ENCODE peak calls at places on chromosomes 13 and 19, in ten cellular contexts. I is stomach; W is GM23248; Q is neural progenitor cell; M is brain microvascular endothelial cell; K is tibial nerve; S is CD4-positive, CD25-positive, alpha-beta regulatory T cell; O is left ventricle myocardium inferior; T is CD8-positive, alpha-beta T cell; P is ascending aorta. N is an unnamed sample. For H3K36me3, the result is how much of the 10 kb centered on the place peaks cover.

GRCh38 chr13:99990045-99990977 is 8.7 kb downstream of the ZIC2 start:
- DNase-seq in T (no peak), K (no peak), P (no peak), Q (peak), M (no peak), I (no peak), W (no peak), O (no peak), S (peak), N (peak)

GRCh38 chr13:50379584-50379983 is 364.3 kb downstream of the KCNRG start:
- DNase-seq in I (no peak), Q (no peak), W (peak), O (no peak), P (no peak), T (no peak), M (no peak), S (no peak), K (no peak), N (no peak)

GRCh38 chr19:16836115-16836905 is 7.1 kb downstream of the SIN3B start:
- DNase-seq in S (no peak), Q (peak), I (no peak), W (peak), M (peak), T (no peak), K (peak), O (no peak), P (no peak), N (no peak)

GRCh38 chr13:80133631-80134083 is 207.3 kb downstream of the SPRY2 start:
- DNase-seq in K (no peak), S (no peak), W (peak), M (no peak), P (no peak), O (no peak), I (no peak), Q (no peak), T (no peak), N (no peak)

GRCh38 chr19:44764975-44765948 is 12.4 kb upstream of the CBLC start:
- DNase-seq in O (no peak), T (no peak), M (no peak), Q (no peak), P (no peak), K (no peak), W (peak), I (no peak), S (no peak), N (no peak)

GRCh38 chr13:25819856-25820530 is 231.8 kb downstream of the SHISA2 start:
- DNase-seq in Q (no peak), S (no peak), W (no peak), I (no peak), P (no peak), K (no peak), M (no peak), T (no peak), O (no peak), N (no peak)

GRCh38 chr13:27960362-27961226 is 8.5 kb downstream of the CDX2 start:
- DNase-seq in M (peak), P (no peak), O (peak), T (no peak), I (peak), K (no peak), S (no peak), W (peak), Q (peak), N (no peak)

GRCh38 chr13:65966991-65967451 is 1263.1 kb downstream of the PCDH9 start:
- DNase-seq in P (no peak), T (no peak), Q (peak), O (no peak), W (peak), K (no peak), S (no peak), M (peak), I (no peak), N (no peak)

GRCh38 chr19:35879770-35880317 is 11.5 kb downstream of the APLP1 start:
- DNase-seq in M (peak), W (peak), I (peak), P (peak), O (peak), Q (peak), K (peak), T (peak), S (peak), N (peak)

GRCh38 chr13:34883381-34883780 is 58.7 kb upstream of the NBEA start:
- DNase-seq in S (no peak), W (no peak), O (no peak), I (no peak), K (no peak), T (no peak), P (no peak), M (no peak), Q (no peak), N (no peak)

GRCh38 chr13:46901721-46902120 is 4.9 kb upstream of the HTR2A start:
- DNase-seq in Q (no peak), O (no peak), P (no peak), K (no peak), S (no peak), M (no peak), T (no peak), I (no peak), W (no peak), N (no peak)

GRCh38 chr13:72637561-72637960 is 89.9 kb downstream of the MZT1 start:
- DNase-seq in I (no peak), Q (peak), S (no peak), P (no peak), W (no peak), T (no peak), K (no peak), M (no peak), O (no peak), N (no peak)

GRCh38 chr19:38100589-38100988 is 123.4 kb downstream of the DPF1 start:
- DNase-seq in Q (no peak), W (no peak), O (no peak), K (no peak), I (no peak), M (no peak), S (no peak), P (no peak), T (no peak), N (no peak)

GRCh38 chr19:33659835-33660234 is 38.1 kb downstream of the CHST8 start:
- DNase-seq in T (no peak), Q (no peak), O (no peak), M (no peak), P (no peak), K (no peak), I (no peak), S (no peak), W (no peak), N (no peak)
- H3K27ac ChIP-seq in T (no peak), Q (no peak), O (no peak), M (no peak), P (no peak), K (no peak), I (no peak), S (no peak), W (no peak), N (no peak)

GRCh38 chr13:101536079-101536478 is 83.6 kb downstream of the ITGBL1 start:
- DNase-seq in T (no peak), Q (no peak), M (no peak), P (no peak), K (no peak), O (no peak), W (no peak), S (no peak), I (no peak), N (no peak)
- H3K36me3 ChIP-seq in T (under half), Q (under half), M (under half), P (under half), K (under half), O (under half), W (under half), S (under half), I (under half), N (under half)

DNA sequence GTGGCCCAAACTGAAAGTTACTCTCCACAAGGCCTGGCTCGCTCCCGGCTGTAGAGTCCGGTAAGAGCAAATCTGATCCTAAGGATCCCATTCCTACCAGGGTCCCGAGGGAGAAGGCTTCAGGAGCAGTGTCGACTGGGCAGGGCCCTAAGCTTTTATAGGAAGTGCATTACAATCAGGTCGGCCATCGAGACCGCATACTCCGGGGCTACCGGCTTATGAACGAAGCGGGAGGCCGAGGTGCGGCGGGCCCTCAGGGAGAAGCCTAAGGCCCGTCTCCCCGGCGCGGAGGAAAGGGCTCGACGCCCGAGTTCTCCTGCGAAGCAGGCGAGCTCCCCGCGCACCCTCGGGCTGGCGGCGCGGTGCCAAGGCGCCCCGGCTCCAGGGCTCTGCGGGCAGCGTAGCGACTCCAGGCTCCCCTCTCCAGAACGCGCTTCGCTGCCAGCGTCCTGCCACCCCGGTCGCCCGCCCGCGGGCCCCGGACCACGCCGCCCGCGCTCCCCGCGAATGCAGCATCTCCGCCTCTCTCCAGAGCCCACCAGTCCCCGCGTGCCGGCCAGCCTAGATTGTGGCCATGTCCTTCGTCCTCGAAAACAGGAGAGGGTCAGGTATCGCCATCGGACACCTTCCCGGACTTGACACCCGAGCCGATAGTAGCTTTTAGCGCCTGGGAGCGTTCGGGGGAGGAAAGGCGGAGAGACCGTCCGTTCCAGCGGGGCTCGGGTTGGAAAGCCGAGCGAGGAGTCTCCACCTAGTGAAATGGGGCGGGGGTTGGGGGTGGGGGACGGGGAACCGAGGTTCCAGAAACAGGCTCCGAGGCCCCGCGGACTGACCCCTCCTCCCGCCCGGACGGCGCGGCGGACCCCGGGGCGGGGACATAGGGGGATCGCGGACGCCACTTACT is 1.3 kb downstream of the EFNB2 start:
- DNase-seq in P (no peak), Q (peak), K (peak), O (peak), T (peak), S (peak), W (peak), M (peak), I (peak), N (peak)
- H3K27ac ChIP-seq in P (peak), Q (no peak), K (peak), O (peak), T (no peak), S (no peak), W (no peak), M (peak), I (peak), N (no peak)

DNA sequence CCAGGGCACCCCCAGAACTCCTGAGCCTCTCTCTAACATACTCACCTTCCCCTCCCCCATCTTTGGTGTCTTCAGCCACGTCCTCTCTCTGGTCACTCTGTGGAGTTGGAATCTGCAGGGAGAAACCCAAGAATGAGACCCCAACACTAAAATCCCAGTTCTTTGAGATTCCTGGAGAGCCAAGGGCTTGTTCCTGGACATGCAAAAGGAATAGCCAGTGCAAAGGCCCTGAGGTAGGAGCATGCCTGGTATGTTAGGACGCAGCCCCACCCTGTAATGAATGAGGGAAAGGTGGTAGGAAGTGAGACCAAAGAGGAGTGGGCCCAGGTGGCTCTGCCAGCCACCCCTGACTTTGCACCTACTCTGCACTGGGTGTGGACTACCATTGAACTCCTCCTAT is 2.4 kb upstream of the LPAR2 start:
- DNase-seq in M (no peak), I (no peak), W (no peak), S (no peak), Q (no peak), T (no peak), P (no peak), K (no peak), O (no peak), N (no peak)
- H3K36me3 ChIP-seq in M (under half), I (half or more), W (under half), S (under half), Q (under half), T (under half), P (under half), K (under half), O (under half), N (under half)

GRCh38 chr13:20198781-20199180 is 6.0 kb upstream of the GJB2 start:
- DNase-seq in O (no peak), S (no peak), W (no peak), Q (no peak), I (no peak), M (no peak), K (no peak), P (no peak), T (no peak), N (no peak)
- H3K27ac ChIP-seq in O (no peak), S (no peak), W (no peak), Q (no peak), I (no peak), M (no peak), K (no peak), P (no peak), T (no peak), N (no peak)

GRCh38 chr19:46367434-46367833 is 20.5 kb downstream of the PPP5C start:
- DNase-seq in I (no peak), O (no peak), W (no peak), S (no peak), M (no peak), T (no peak), K (no peak), Q (no peak), P (no peak), N (no peak)
- H3K36me3 ChIP-seq in I (half or more), O (under half), W (under half), S (under half), M (under half), T (under half), K (half or more), Q (under half), P (under half), N (under half)

GRCh38 chr19:10416083-10416379 is 4.3 kb upstream of the PDE4A start:
- DNase-seq in K (no peak), Q (no peak), M (no peak), P (no peak), I (no peak), W (no peak), T (no peak), S (no peak), O (no peak), N (no peak)

GRCh38 chr19:10419200-10419645 is 1.1 kb upstream of the PDE4A start:
- DNase-seq in K (no peak), Q (peak), P (no peak), I (no peak), M (no peak), O (no peak), W (peak), S (no peak), T (no peak), N (no peak)

GRCh38 chr19:10417598-10418280 is 2.6 kb upstream of the PDE4A start:
- DNase-seq in O (no peak), T (no peak), I (no peak), S (peak), M (no peak), Q (peak), K (no peak), P (no peak), W (no peak), N (no peak)

GRCh38 chr19:10418281-10419199 is 1.8 kb upstream of the PDE4A start:
- DNase-seq in T (no peak), I (no peak), K (no peak), P (no peak), W (peak), Q (peak), S (peak), M (no peak), O (no peak), N (no peak)

DNA sequence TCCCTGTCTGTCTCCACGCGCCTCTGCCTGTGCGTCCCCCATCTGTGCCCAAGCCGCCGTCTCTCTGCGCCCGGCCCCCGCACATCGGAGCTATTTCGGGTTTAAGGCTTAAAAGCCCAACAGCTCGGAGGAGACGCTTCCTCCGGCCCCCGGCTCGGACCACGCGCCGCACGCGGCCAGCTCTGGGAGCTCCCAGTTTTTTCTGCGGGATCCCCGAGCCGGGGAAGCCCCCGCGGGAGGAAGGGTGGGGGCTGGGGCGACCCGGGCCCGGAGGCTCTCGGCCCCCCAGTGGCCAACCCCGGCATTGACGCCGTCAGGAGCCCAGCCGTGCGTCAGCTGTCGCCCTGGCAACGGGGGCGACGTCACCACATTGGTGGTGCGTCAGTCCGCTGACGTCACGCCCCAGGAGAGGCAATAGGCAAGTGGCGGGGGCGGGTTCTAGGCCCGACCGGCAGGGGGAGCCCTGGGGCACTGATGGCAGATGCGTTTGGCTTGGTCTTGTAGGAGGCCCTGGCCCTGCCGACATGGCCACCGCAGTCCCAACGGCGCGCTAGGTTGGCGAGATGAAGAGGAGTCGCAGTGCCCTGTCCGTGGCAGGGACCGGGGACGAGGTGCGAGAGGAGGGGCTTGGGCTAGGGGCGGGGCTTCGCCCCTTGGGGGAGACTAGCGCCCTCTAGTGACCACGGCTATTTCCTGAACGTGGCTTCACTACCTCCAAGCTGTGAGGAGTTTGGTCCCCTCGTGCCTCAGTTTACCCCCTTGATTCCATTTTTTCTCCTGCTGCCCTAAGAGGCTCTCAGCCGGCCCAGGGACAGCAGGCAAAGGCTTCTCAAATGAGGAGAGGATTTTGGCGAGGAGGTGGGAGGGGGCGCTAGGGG is 3.7 kb upstream of the PDE4A start:
- DNase-seq in Q (peak), M (peak), O (peak), I (peak), W (peak), T (peak), P (peak), S (peak), K (peak), N (peak)
- H3K27ac ChIP-seq in Q (no peak), M (no peak), O (peak), I (no peak), W (no peak), T (peak), P (no peak), S (peak), K (no peak), N (peak)

DNA sequence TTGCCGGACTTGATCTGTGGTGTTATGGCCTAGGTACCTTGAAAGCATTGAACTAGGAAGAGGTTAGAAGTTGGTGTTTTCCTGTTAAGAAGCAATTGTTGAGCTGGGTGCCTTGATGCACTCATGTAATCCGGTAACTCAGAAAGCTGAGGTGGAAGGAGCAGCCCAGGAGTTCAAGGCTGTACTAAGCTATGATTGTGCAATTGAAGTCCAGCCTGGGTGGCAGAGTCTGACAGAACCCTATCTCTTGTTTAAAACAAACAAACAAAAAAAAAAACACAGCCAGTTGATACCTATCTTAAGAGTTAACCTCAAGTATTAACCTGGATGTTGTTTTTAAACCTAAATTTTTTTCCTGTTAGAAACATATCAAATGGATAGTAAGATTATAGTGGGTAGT is 19.3 kb downstream of the SAFB start:
- DNase-seq in I (peak), W (no peak), P (no peak), M (no peak), S (no peak), K (no peak), Q (no peak), T (no peak), O (no peak), N (no peak)
- H3K36me3 ChIP-seq in I (half or more), W (under half), P (under half), M (half or more), S (half or more), K (half or more), Q (under half), T (under half), O (half or more), N (half or more)

GRCh38 chr19:28184997-28185396 is 1028.0 kb downstream of the UQCRFS1 start:
- DNase-seq in W (peak), M (no peak), Q (no peak), I (no peak), O (no peak), K (no peak), T (no peak), P (no peak), S (no peak), N (no peak)
- H3K27ac ChIP-seq in W (no peak), M (no peak), Q (no peak), I (no peak), O (no peak), K (no peak), T (no peak), P (no peak), S (no peak), N (no peak)

DNA sequence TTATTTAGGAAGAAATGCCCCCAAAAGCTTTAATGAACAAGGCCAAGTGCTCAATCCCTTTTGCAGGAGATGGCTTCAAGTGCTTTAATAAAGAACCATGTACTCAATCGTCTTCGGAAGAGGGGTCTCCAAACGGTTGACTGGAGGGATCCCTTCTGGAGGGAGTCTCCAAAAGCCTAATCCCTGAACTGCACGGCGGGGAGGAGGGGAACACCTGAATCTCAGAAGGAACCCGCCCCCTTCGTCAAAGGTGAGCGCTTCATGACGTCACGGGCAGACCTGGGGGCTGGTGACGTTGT is 497 bp downstream of the PAF1 start:
- DNase-seq in M (no peak), T (peak), S (no peak), W (peak), K (no peak), Q (no peak), O (no peak), P (no peak), I (peak), N (peak)
- H3K36me3 ChIP-seq in M (under half), T (under half), S (half or more), W (under half), K (half or more), Q (under half), O (half or more), P (half or more), I (half or more), N (half or more)